ENCODE peak calls at places on chromosomes 1 and 21, in four cellular contexts. X is sigmoid colon, R is breast epithelium, G is transverse colon. Y is an unnamed sample.

GRCh38 chr1:181076852-181077251 is 11.6 kb upstream of the IER5 start:
- DNase-seq in R (no peak), X (no peak), G (no peak), Y (no peak)

GRCh38 chr1:88983791-88984552 is 8.5 kb downstream of the KYAT3 start:
- DNase-seq in R (no peak), X (no peak), G (no peak), Y (no peak)

GRCh38 chr1:170305777-170306299 is 160.1 kb downstream of the NTMT2 start:
- DNase-seq in R (no peak), G (no peak), X (no peak), Y (no peak)

GRCh38 chr1:54906586-54906985 is 19.6 kb upstream of the DHCR24 start:
- DNase-seq in G (no peak), R (no peak), X (no peak), Y (no peak)

GRCh38 chr21:45297869-45298268 is 10.2 kb upstream of the POFUT2 start:
- DNase-seq in X (peak), R (no peak), G (no peak), Y (no peak)

GRCh38 chr1:56663846-56664245 is 18.7 kb downstream of the PRKAA2 start:
- DNase-seq in X (no peak), R (no peak), G (no peak), Y (no peak)

GRCh38 chr1:58879464-58879863 is 95.6 kb upstream of the JUN start:
- DNase-seq in X (no peak), R (no peak), G (no peak), Y (no peak)

GRCh38 chr1:9309080-9309479 is 16.4 kb downstream of the SPSB1 start:
- DNase-seq in X (no peak), R (no peak), G (no peak), Y (no peak)

GRCh38 chr1:211680752-211681327 is 5.4 kb upstream of the NEK2 start:
- DNase-seq in X (peak), R (peak), G (peak), Y (peak)

GRCh38 chr21:42164064-42164789 is 54.7 kb upstream of the ABCG1 start:
- DNase-seq in G (peak), X (peak), R (no peak), Y (no peak)

GRCh38 chr21:16258834-16259611 is 529.2 kb downstream of the USP25 start:
- DNase-seq in R (no peak), X (no peak), G (no peak), Y (no peak)

GRCh38 chr1:12080773-12081556 is 17.9 kb downstream of the TNFRSF8 start:
- DNase-seq in G (no peak), X (no peak), R (no peak), Y (no peak)

GRCh38 chr1:229129306-229130027 is 141.4 kb upstream of the RAB4A start:
- DNase-seq in X (no peak), R (no peak), G (peak), Y (no peak)

GRCh38 chr1:6459850-6460265 is 6.1 kb downstream of the TNFRSF25 start:
- DNase-seq in G (no peak), X (no peak), R (no peak), Y (no peak)

GRCh38 chr1:40141878-40142535 is 19.2 kb upstream of the RLF start:
- DNase-seq in R (no peak), X (no peak), G (no peak), Y (no peak)

GRCh38 chr1:15007842-15008241 is 145.7 kb upstream of the TMEM51 start:
- DNase-seq in R (no peak), G (no peak), X (no peak), Y (no peak)

GRCh38 chr1:231415018-231415583 is 7.0 kb downstream of the EGLN1 start:
- DNase-seq in G (no peak), R (no peak), X (no peak), Y (no peak)

GRCh38 chr1:181992072-181992471 is 69.4 kb downstream of the ZNF648 start:
- DNase-seq in G (no peak), R (no peak), X (no peak), Y (no peak)

GRCh38 chr21:28821276-28822063 is 171.2 kb downstream of the LTN1 start:
- DNase-seq in G (no peak), X (no peak), R (no peak), Y (no peak)

GRCh38 chr1:228092342-228093049 is 10.0 kb downstream of the ARF1 start:
- DNase-seq in G (no peak), X (peak), R (no peak), Y (no peak)

GRCh38 chr1:30698401-30698981 is 24.9 kb downstream of the MATN1 start:
- DNase-seq in X (peak), G (no peak), R (no peak), Y (no peak)

GRCh38 chr1:2276803-2277580 is 48.9 kb downstream of the SKI start:
- DNase-seq in G (no peak), R (no peak), X (no peak), Y (no peak)

GRCh38 chr21:39132248-39132647 is 51.0 kb downstream of the PSMG1 start:
- DNase-seq in R (no peak), G (no peak), X (no peak), Y (no peak)

GRCh38 chr1:171897304-171897703 is 56.0 kb downstream of the DNM3 start:
- DNase-seq in R (no peak), G (no peak), X (no peak), Y (no peak)
- TF ChIP-seq POLR2AphosphoS5 in R (no peak), G (no peak), X (no peak), Y (no peak)

GRCh38 chr21:35637431-35637830 is 422.9 kb downstream of the SETD4 start:
- DNase-seq in X (no peak), R (no peak), G (no peak), Y (peak)
- TF ChIP-seq CTCF in X (no peak), R (no peak), G (no peak), Y (no peak)

GRCh38 chr1:169109561-169110134 is 3.2 kb downstream of the ATP1B1 start:
- DNase-seq in X (peak), R (peak), G (peak), Y (peak)
- TF ChIP-seq POLR2AphosphoS5 in X (peak), R (peak), G (peak), Y (peak)

GRCh38 chr1:203673550-203674411 is 47.1 kb downstream of the ATP2B4 start:
- DNase-seq in R (peak), G (peak), X (peak), Y (no peak)

GRCh38 chr1:203675596-203676347 is 49.1 kb downstream of the ATP2B4 start:
- DNase-seq in G (peak), X (no peak), R (no peak), Y (no peak)

GRCh38 chr1:203678943-203679661 is 52.5 kb downstream of the ATP2B4 start:
- DNase-seq in R (no peak), X (no peak), G (no peak), Y (no peak)

GRCh38 chr1:203677771-203678170 is 51.1 kb downstream of the ATP2B4 start:
- DNase-seq in R (no peak), X (no peak), G (no peak), Y (no peak)

DNA sequence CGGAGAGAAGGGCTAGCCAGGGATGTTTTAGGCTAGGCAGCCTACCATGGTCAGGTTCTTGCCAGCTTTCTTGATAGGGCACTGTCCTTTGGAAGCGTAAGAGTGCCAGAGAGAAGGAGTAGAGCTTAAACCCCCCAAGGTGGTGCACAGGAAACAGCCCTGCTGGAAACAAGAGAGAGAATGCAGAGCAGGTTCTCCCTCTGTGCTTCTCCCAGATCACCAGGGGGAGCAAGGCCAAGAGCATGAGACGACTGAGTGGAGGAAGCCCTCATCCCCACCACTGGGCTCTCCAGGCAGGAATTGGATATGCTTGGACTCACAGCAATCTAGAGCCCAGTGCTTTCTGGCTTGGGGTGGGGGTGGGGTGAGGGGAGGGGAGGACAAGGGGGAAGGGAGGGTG is 49.8 kb downstream of the ATP2B4 start:
- DNase-seq in R (no peak), X (no peak), G (no peak), Y (no peak)
- TF ChIP-seq CTCF in R (no peak), X (no peak), G (no peak), Y (no peak)

DNA sequence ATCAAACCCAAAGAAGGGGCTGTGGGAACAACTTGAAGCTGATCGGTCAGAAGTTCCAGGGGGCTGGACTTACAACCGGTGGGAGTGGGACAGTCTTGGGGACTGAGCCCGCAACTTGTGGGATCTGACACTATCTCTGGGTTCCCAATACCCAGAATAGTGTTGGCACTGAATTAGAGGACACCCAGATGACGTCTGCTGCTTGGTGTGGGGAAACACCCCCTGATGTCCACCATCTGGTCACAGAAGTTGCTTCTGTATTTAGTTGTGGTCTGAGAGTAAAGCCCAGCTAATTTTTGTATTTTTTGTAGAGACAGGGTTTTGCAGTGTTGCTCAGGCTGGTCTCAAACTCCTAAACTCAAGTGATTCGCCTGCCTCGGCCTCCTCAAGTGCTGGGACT is 28.8 kb downstream of the SERBP1 start:
- DNase-seq in G (no peak), R (no peak), X (no peak), Y (no peak)
- TF ChIP-seq POLR2AphosphoS5 in G (no peak), R (no peak), X (no peak), Y (no peak)

GRCh38 chr1:248884632-248885295 is 21.3 kb upstream of the PGBD2 start:
- DNase-seq in X (no peak), G (no peak), R (no peak), Y (no peak)
- TF ChIP-seq CTCF in X (no peak), G (no peak), R (no peak), Y (no peak)